ENCODE peak calls at places on chromosome 22, in seven cellular contexts. P is GM23338; N is GM12891; Y is activated CD4-positive, alpha-beta T cell treated with anti-CD3 and anti-CD28 coated beads, Interleukin-2, amount 50 U/mL, for 24 hours; K is right lobe of liver; D is HFFc6; R is stimulated activated CD4-positive, alpha-beta T cell treated with anti-CD3 and anti-CD28 coated beads, Interleukin-12 subunit alpha, Interleukin-12 subunit beta, amount 100 ng/mL, for 4 hours. F is an unnamed sample.
A peak's percentile ranks its signal among the peaks of the same experiment; 100 is the strongest.

GRCh38 chr22:43481528-43482309 is 69.9 kb downstream of the MPPED1 start:
- DNase-seq in D (no peak), R (no peak), K (no peak), P (peak; percentile 48), N (peak; percentile 48), Y (no peak), F (no peak)

GRCh38 chr22:44888491-44888941 is 121.3 kb downstream of the PHF21B start:
- DNase-seq in D (no peak), Y (no peak), R (no peak), K (peak; percentile 32), P (peak; percentile 56), N (no peak), F (no peak)

GRCh38 chr22:28917747-28918543 is 34.6 kb downstream of the ZNRF3 start:
- DNase-seq in N (no peak), K (no peak), R (no peak), D (no peak), P (peak; percentile 54), Y (no peak), F (no peak)

GRCh38 chr22:50272103-50272782 is 2.1 kb upstream of the MAPK11 start:
- DNase-seq in D (no peak), N (no peak), K (no peak), Y (no peak), R (no peak), P (no peak), F (no peak)

GRCh38 chr22:38758276-38758945 is 2.6 kb upstream of the SUN2 start:
- DNase-seq in P (no peak), R (peak; percentile 69), K (no peak), Y (peak; percentile 46), N (no peak), D (no peak), F (no peak)

GRCh38 chr22:39133871-39134270 is 18.6 kb downstream of the CBX7 start:
- DNase-seq in P (no peak), R (no peak), K (no peak), D (no peak), Y (no peak), N (no peak), F (no peak)

GRCh38 chr22:38239101-38239761 is 33.6 kb downstream of the TMEM184B start:
- DNase-seq in D (peak; percentile 96), Y (no peak), R (no peak), N (no peak), K (no peak), P (no peak), F (peak; percentile 85)

GRCh38 chr22:22745225-22746060 is 101.0 kb downstream of the GGTLC2 start:
- DNase-seq in N (no peak), D (peak; percentile 11), P (peak; percentile 70), Y (no peak), R (peak; percentile 23), K (peak; percentile 61), F (no peak)

GRCh38 chr22:41380993-41381328 is 781 bp upstream of the TEF start:
- DNase-seq in N (no peak), R (no peak), D (peak; percentile 70), K (no peak), P (no peak), Y (no peak), F (peak; percentile 91)

GRCh38 chr22:49641770-49642313 is 185.8 kb downstream of the BRD1 start:
- DNase-seq in D (no peak), P (no peak), Y (no peak), N (no peak), K (no peak), R (no peak), F (no peak)

GRCh38 chr22:41085842-41086241 is 6.5 kb upstream of the EP300 start:
- DNase-seq in R (no peak), K (no peak), P (no peak), N (no peak), D (no peak), Y (no peak), F (no peak)

GRCh38 chr22:37184816-37185541 is 3.1 kb downstream of the C1QTNF6 start:
- DNase-seq in R (no peak), Y (no peak), N (no peak), P (no peak), D (no peak), K (no peak), F (no peak)

GRCh38 chr22:47552024-47552423 is 789.6 kb downstream of the TBC1D22A start:
- DNase-seq in Y (no peak), D (no peak), R (no peak), N (no peak), P (no peak), K (no peak), F (peak; percentile 41)

GRCh38 chr22:49929553-49929979 is 11.1 kb downstream of the CRELD2 start:
- DNase-seq in R (peak; percentile 83), Y (peak; percentile 74), P (peak; percentile 81), K (peak; percentile 73), N (peak; percentile 84), D (no peak), F (no peak)

GRCh38 chr22:46931881-46932280 is 169.4 kb downstream of the TBC1D22A start:
- DNase-seq in D (no peak), R (no peak), N (no peak), P (no peak), Y (no peak), K (no peak), F (no peak)

GRCh38 chr22:25700996-25701815 is 40.8 kb upstream of the MYO18B start:
- DNase-seq in Y (no peak), K (no peak), R (no peak), D (no peak), N (no peak), P (no peak), F (no peak)

GRCh38 chr22:23499845-23500500 is 80.1 kb downstream of the IGLL1 start:
- DNase-seq in R (no peak), P (no peak), D (no peak), Y (no peak), N (no peak), K (no peak), F (no peak)

GRCh38 chr22:49962751-49963646 is 2.4 kb downstream of the PIM3 start:
- DNase-seq in D (no peak), P (no peak), N (no peak), K (peak; percentile 68), Y (no peak), R (peak; percentile 29), F (peak; percentile 69)

GRCh38 chr22:28222066-28222465 is 303.0 kb upstream of the PITPNB start:
- DNase-seq in D (no peak), Y (no peak), P (no peak), N (no peak), K (no peak), R (no peak), F (no peak)

GRCh38 chr22:22593250-22593649 is 34.2 kb upstream of the PRAME start:
- DNase-seq in D (no peak), P (no peak), R (no peak), K (no peak), Y (no peak), N (no peak), F (no peak)

GRCh38 chr22:31093956-31094622 is 13.0 kb downstream of the SMTN start:
- DNase-seq in K (no peak), R (no peak), Y (no peak), D (no peak), P (no peak), N (peak; percentile 16), F (no peak)

GRCh38 chr22:49418341-49418894 is 409.3 kb downstream of the BRD1 start:
- DNase-seq in R (no peak), P (no peak), K (no peak), D (no peak), N (no peak), Y (no peak), F (no peak)

GRCh38 chr22:27682438-27682837 is 119.1 kb downstream of the MN1 start:
- DNase-seq in P (peak; percentile 74), Y (no peak), R (no peak), N (no peak), K (no peak), D (no peak), F (no peak)

GRCh38 chr22:22351366-22351765 is 106.8 kb downstream of the VPREB1 start:
- DNase-seq in D (no peak), R (no peak), K (no peak), N (no peak), P (no peak), Y (no peak), F (no peak)

GRCh38 chr22:17402304-17402703 is 33.0 kb downstream of the CECR2 start:
- DNase-seq in Y (no peak), D (no peak), R (no peak), P (no peak), K (no peak), N (no peak), F (no peak)

GRCh38 chr22:50399751-50400331 is 56.7 kb downstream of the PPP6R2 start:
- DNase-seq in P (peak; percentile 70), D (peak; percentile 6), K (no peak), R (no peak), Y (no peak), N (no peak), F (no peak)

GRCh38 chr22:45934659-45935341 is 42.2 kb downstream of the WNT7B start:
- DNase-seq in N (no peak), K (no peak), R (no peak), Y (no peak), D (peak; percentile 96), P (no peak), F (no peak)

GRCh38 chr22:44408227-44409192 is 89.5 kb downstream of the RTL6 start:
- DNase-seq in D (no peak), N (no peak), K (peak; percentile 36), P (no peak), Y (no peak), R (no peak), F (peak; percentile 22)